ENCODE peak calls at places on chromosome 12, in eight cellular contexts. One of them, this sample, is unnamed.

GRCh38 chr12:124504273-124505000 is 63.0 kb downstream of the NCOR2 start:
- DNase-seq in GDM1: no peak
- DNase-seq in endodermal cell: peak
- DNase-seq in activated T-helper 1 cell treated with anti-CD3 and anti-CD28 coated beads, Interleukin-12 subunit alpha, Interleukin-12 subunit beta, Interleukin-2, Interleukin-4 antibody, amounts not matched to agents 30 ng/mL and 10 ng/mL and 1 ng/mL, durations not matched to agents 14 hours and 24 hours and 36 hours: no peak
- DNase-seq in GM04503: no peak
- DNase-seq in sigmoid colon: no peak
- DNase-seq in SW480: peak
- DNase-seq in Right ventricle myocardium superior: no peak
- DNase-seq in this sample: no peak

GRCh38 chr12:123036471-123037285 is 56.2 kb downstream of the ARL6IP4 start:
- DNase-seq in GDM1: no peak
- DNase-seq in endodermal cell: peak
- DNase-seq in activated T-helper 1 cell treated with anti-CD3 and anti-CD28 coated beads, Interleukin-12 subunit alpha, Interleukin-12 subunit beta, Interleukin-2, Interleukin-4 antibody, amounts not matched to agents 30 ng/mL and 10 ng/mL and 1 ng/mL, durations not matched to agents 14 hours and 24 hours and 36 hours: no peak
- DNase-seq in GM04503: no peak
- DNase-seq in sigmoid colon: no peak
- DNase-seq in SW480: no peak
- DNase-seq in Right ventricle myocardium superior: peak
- DNase-seq in this sample: no peak

GRCh38 chr12:114649585-114649984 is 34.4 kb downstream of the TBX3 start:
- DNase-seq in GDM1: no peak
- DNase-seq in endodermal cell: peak
- DNase-seq in activated T-helper 1 cell treated with anti-CD3 and anti-CD28 coated beads, Interleukin-12 subunit alpha, Interleukin-12 subunit beta, Interleukin-2, Interleukin-4 antibody, amounts not matched to agents 30 ng/mL and 10 ng/mL and 1 ng/mL, durations not matched to agents 14 hours and 24 hours and 36 hours: no peak
- DNase-seq in GM04503: no peak
- DNase-seq in sigmoid colon: no peak
- DNase-seq in SW480: no peak
- DNase-seq in Right ventricle myocardium superior: no peak
- DNase-seq in this sample: no peak

GRCh38 chr12:62438098-62438692 is 28.4 kb upstream of the MON2 start:
- DNase-seq in GDM1: peak
- DNase-seq in endodermal cell: peak
- DNase-seq in activated T-helper 1 cell treated with anti-CD3 and anti-CD28 coated beads, Interleukin-12 subunit alpha, Interleukin-12 subunit beta, Interleukin-2, Interleukin-4 antibody, amounts not matched to agents 30 ng/mL and 10 ng/mL and 1 ng/mL, durations not matched to agents 14 hours and 24 hours and 36 hours: peak
- DNase-seq in GM04503: no peak
- DNase-seq in sigmoid colon: no peak
- DNase-seq in SW480: peak
- DNase-seq in Right ventricle myocardium superior: no peak
- DNase-seq in this sample: peak

GRCh38 chr12:97275261-97276197 is 187.1 kb upstream of the RMST start:
- DNase-seq in GDM1: no peak
- DNase-seq in endodermal cell: peak
- DNase-seq in activated T-helper 1 cell treated with anti-CD3 and anti-CD28 coated beads, Interleukin-12 subunit alpha, Interleukin-12 subunit beta, Interleukin-2, Interleukin-4 antibody, amounts not matched to agents 30 ng/mL and 10 ng/mL and 1 ng/mL, durations not matched to agents 14 hours and 24 hours and 36 hours: no peak
- DNase-seq in GM04503: no peak
- DNase-seq in sigmoid colon: no peak
- DNase-seq in SW480: no peak
- DNase-seq in Right ventricle myocardium superior: no peak
- DNase-seq in this sample: no peak

GRCh38 chr12:113382206-113382605 is 21.5 kb downstream of the SDS start:
- DNase-seq in GDM1: no peak
- DNase-seq in endodermal cell: no peak
- DNase-seq in activated T-helper 1 cell treated with anti-CD3 and anti-CD28 coated beads, Interleukin-12 subunit alpha, Interleukin-12 subunit beta, Interleukin-2, Interleukin-4 antibody, amounts not matched to agents 30 ng/mL and 10 ng/mL and 1 ng/mL, durations not matched to agents 14 hours and 24 hours and 36 hours: no peak
- DNase-seq in GM04503: no peak
- DNase-seq in sigmoid colon: no peak
- DNase-seq in SW480: no peak
- DNase-seq in Right ventricle myocardium superior: no peak
- DNase-seq in this sample: no peak

GRCh38 chr12:55847033-55847432 is 4.3 kb upstream of the MMP19 start:
- DNase-seq in GDM1: no peak
- DNase-seq in endodermal cell: no peak
- DNase-seq in activated T-helper 1 cell treated with anti-CD3 and anti-CD28 coated beads, Interleukin-12 subunit alpha, Interleukin-12 subunit beta, Interleukin-2, Interleukin-4 antibody, amounts not matched to agents 30 ng/mL and 10 ng/mL and 1 ng/mL, durations not matched to agents 14 hours and 24 hours and 36 hours: no peak
- DNase-seq in GM04503: no peak
- DNase-seq in sigmoid colon: peak
- DNase-seq in SW480: no peak
- DNase-seq in Right ventricle myocardium superior: no peak
- DNase-seq in this sample: no peak

GRCh38 chr12:56165369-56165768 is 7.2 kb downstream of the MYL6 start:
- DNase-seq in GDM1: no peak
- DNase-seq in endodermal cell: peak
- DNase-seq in activated T-helper 1 cell treated with anti-CD3 and anti-CD28 coated beads, Interleukin-12 subunit alpha, Interleukin-12 subunit beta, Interleukin-2, Interleukin-4 antibody, amounts not matched to agents 30 ng/mL and 10 ng/mL and 1 ng/mL, durations not matched to agents 14 hours and 24 hours and 36 hours: no peak
- DNase-seq in GM04503: no peak
- DNase-seq in sigmoid colon: no peak
- DNase-seq in SW480: no peak
- DNase-seq in Right ventricle myocardium superior: no peak
- DNase-seq in this sample: no peak

GRCh38 chr12:25372969-25373368 is 122.2 kb upstream of the KRAS start:
- DNase-seq in GDM1: no peak
- DNase-seq in endodermal cell: no peak
- DNase-seq in activated T-helper 1 cell treated with anti-CD3 and anti-CD28 coated beads, Interleukin-12 subunit alpha, Interleukin-12 subunit beta, Interleukin-2, Interleukin-4 antibody, amounts not matched to agents 30 ng/mL and 10 ng/mL and 1 ng/mL, durations not matched to agents 14 hours and 24 hours and 36 hours: no peak
- DNase-seq in GM04503: no peak
- DNase-seq in sigmoid colon: no peak
- DNase-seq in SW480: no peak
- DNase-seq in Right ventricle myocardium superior: no peak
- DNase-seq in this sample: peak

GRCh38 chr12:12646483-12647072 is 34.9 kb downstream of the CREBL2 start:
- DNase-seq in GDM1: no peak
- DNase-seq in endodermal cell: no peak
- DNase-seq in activated T-helper 1 cell treated with anti-CD3 and anti-CD28 coated beads, Interleukin-12 subunit alpha, Interleukin-12 subunit beta, Interleukin-2, Interleukin-4 antibody, amounts not matched to agents 30 ng/mL and 10 ng/mL and 1 ng/mL, durations not matched to agents 14 hours and 24 hours and 36 hours: no peak
- DNase-seq in GM04503: no peak
- DNase-seq in sigmoid colon: no peak
- DNase-seq in SW480: no peak
- DNase-seq in Right ventricle myocardium superior: no peak
- DNase-seq in this sample: no peak

GRCh38 chr12:236445-236844 is 22.5 kb upstream of the SLC6A12 start:
- DNase-seq in GDM1: no peak
- DNase-seq in endodermal cell: no peak
- DNase-seq in activated T-helper 1 cell treated with anti-CD3 and anti-CD28 coated beads, Interleukin-12 subunit alpha, Interleukin-12 subunit beta, Interleukin-2, Interleukin-4 antibody, amounts not matched to agents 30 ng/mL and 10 ng/mL and 1 ng/mL, durations not matched to agents 14 hours and 24 hours and 36 hours: no peak
- DNase-seq in GM04503: no peak
- DNase-seq in sigmoid colon: no peak
- DNase-seq in SW480: no peak
- DNase-seq in Right ventricle myocardium superior: no peak
- DNase-seq in this sample: no peak

GRCh38 chr12:75978677-75979076 is 52.9 kb downstream of the PHLDA1 start:
- DNase-seq in GDM1: no peak
- DNase-seq in endodermal cell: no peak
- DNase-seq in activated T-helper 1 cell treated with anti-CD3 and anti-CD28 coated beads, Interleukin-12 subunit alpha, Interleukin-12 subunit beta, Interleukin-2, Interleukin-4 antibody, amounts not matched to agents 30 ng/mL and 10 ng/mL and 1 ng/mL, durations not matched to agents 14 hours and 24 hours and 36 hours: no peak
- DNase-seq in GM04503: no peak
- DNase-seq in sigmoid colon: no peak
- DNase-seq in SW480: peak
- DNase-seq in Right ventricle myocardium superior: no peak
- DNase-seq in this sample: no peak

GRCh38 chr12:93090768-93091172 is 161.7 kb upstream of the EEA1 start:
- DNase-seq in GDM1: no peak
- DNase-seq in endodermal cell: no peak
- DNase-seq in activated T-helper 1 cell treated with anti-CD3 and anti-CD28 coated beads, Interleukin-12 subunit alpha, Interleukin-12 subunit beta, Interleukin-2, Interleukin-4 antibody, amounts not matched to agents 30 ng/mL and 10 ng/mL and 1 ng/mL, durations not matched to agents 14 hours and 24 hours and 36 hours: no peak
- DNase-seq in GM04503: no peak
- DNase-seq in sigmoid colon: no peak
- DNase-seq in SW480: peak
- DNase-seq in Right ventricle myocardium superior: no peak
- DNase-seq in this sample: peak

GRCh38 chr12:45388545-45388944 is 172.7 kb downstream of the ANO6 start:
- DNase-seq in GDM1: no peak
- DNase-seq in endodermal cell: peak
- DNase-seq in activated T-helper 1 cell treated with anti-CD3 and anti-CD28 coated beads, Interleukin-12 subunit alpha, Interleukin-12 subunit beta, Interleukin-2, Interleukin-4 antibody, amounts not matched to agents 30 ng/mL and 10 ng/mL and 1 ng/mL, durations not matched to agents 14 hours and 24 hours and 36 hours: no peak
- DNase-seq in GM04503: peak
- DNase-seq in sigmoid colon: no peak
- DNase-seq in SW480: peak
- DNase-seq in Right ventricle myocardium superior: no peak
- DNase-seq in this sample: no peak

GRCh38 chr12:47441490-47441889 is 264.3 kb downstream of the RPAP3 start:
- DNase-seq in GDM1: no peak
- DNase-seq in endodermal cell: no peak
- DNase-seq in activated T-helper 1 cell treated with anti-CD3 and anti-CD28 coated beads, Interleukin-12 subunit alpha, Interleukin-12 subunit beta, Interleukin-2, Interleukin-4 antibody, amounts not matched to agents 30 ng/mL and 10 ng/mL and 1 ng/mL, durations not matched to agents 14 hours and 24 hours and 36 hours: no peak
- DNase-seq in GM04503: no peak
- DNase-seq in sigmoid colon: no peak
- DNase-seq in SW480: no peak
- DNase-seq in Right ventricle myocardium superior: no peak
- DNase-seq in this sample: no peak

GRCh38 chr12:94954029-94954685 is 49.3 kb downstream of the NDUFA12 start:
- DNase-seq in GDM1: peak
- DNase-seq in endodermal cell: no peak
- DNase-seq in activated T-helper 1 cell treated with anti-CD3 and anti-CD28 coated beads, Interleukin-12 subunit alpha, Interleukin-12 subunit beta, Interleukin-2, Interleukin-4 antibody, amounts not matched to agents 30 ng/mL and 10 ng/mL and 1 ng/mL, durations not matched to agents 14 hours and 24 hours and 36 hours: no peak
- DNase-seq in GM04503: no peak
- DNase-seq in sigmoid colon: no peak
- DNase-seq in SW480: peak
- DNase-seq in Right ventricle myocardium superior: no peak
- DNase-seq in this sample: peak

GRCh38 chr12:108046135-108046534 is 83.0 kb upstream of the WSCD2 start:
- DNase-seq in GDM1: no peak
- DNase-seq in endodermal cell: no peak
- DNase-seq in activated T-helper 1 cell treated with anti-CD3 and anti-CD28 coated beads, Interleukin-12 subunit alpha, Interleukin-12 subunit beta, Interleukin-2, Interleukin-4 antibody, amounts not matched to agents 30 ng/mL and 10 ng/mL and 1 ng/mL, durations not matched to agents 14 hours and 24 hours and 36 hours: no peak
- DNase-seq in GM04503: no peak
- DNase-seq in sigmoid colon: no peak
- DNase-seq in SW480: no peak
- DNase-seq in Right ventricle myocardium superior: no peak
- DNase-seq in this sample: no peak

GRCh38 chr12:106585862-106586534 is 3.2 kb downstream of the RFX4 start:
- DNase-seq in GDM1: no peak
- DNase-seq in endodermal cell: peak
- DNase-seq in activated T-helper 1 cell treated with anti-CD3 and anti-CD28 coated beads, Interleukin-12 subunit alpha, Interleukin-12 subunit beta, Interleukin-2, Interleukin-4 antibody, amounts not matched to agents 30 ng/mL and 10 ng/mL and 1 ng/mL, durations not matched to agents 14 hours and 24 hours and 36 hours: no peak
- DNase-seq in GM04503: no peak
- DNase-seq in sigmoid colon: no peak
- DNase-seq in SW480: no peak
- DNase-seq in Right ventricle myocardium superior: no peak
- DNase-seq in this sample: no peak

GRCh38 chr12:1810201-1810930 is 10.0 kb upstream of the LRTM2 start:
- DNase-seq in GDM1: no peak
- DNase-seq in endodermal cell: no peak
- DNase-seq in activated T-helper 1 cell treated with anti-CD3 and anti-CD28 coated beads, Interleukin-12 subunit alpha, Interleukin-12 subunit beta, Interleukin-2, Interleukin-4 antibody, amounts not matched to agents 30 ng/mL and 10 ng/mL and 1 ng/mL, durations not matched to agents 14 hours and 24 hours and 36 hours: no peak
- DNase-seq in GM04503: no peak
- DNase-seq in sigmoid colon: no peak
- DNase-seq in SW480: peak
- DNase-seq in Right ventricle myocardium superior: peak
- DNase-seq in this sample: no peak

GRCh38 chr12:10354502-10354901 is 35.3 kb downstream of the KLRK1 start:
- DNase-seq in GDM1: no peak
- DNase-seq in endodermal cell: peak
- DNase-seq in activated T-helper 1 cell treated with anti-CD3 and anti-CD28 coated beads, Interleukin-12 subunit alpha, Interleukin-12 subunit beta, Interleukin-2, Interleukin-4 antibody, amounts not matched to agents 30 ng/mL and 10 ng/mL and 1 ng/mL, durations not matched to agents 14 hours and 24 hours and 36 hours: no peak
- DNase-seq in GM04503: no peak
- DNase-seq in sigmoid colon: no peak
- DNase-seq in SW480: no peak
- DNase-seq in Right ventricle myocardium superior: no peak
- DNase-seq in this sample: no peak

GRCh38 chr12:131357152-131357747 is 353.6 kb upstream of the SFSWAP start:
- DNase-seq in GDM1: no peak
- DNase-seq in endodermal cell: peak
- DNase-seq in activated T-helper 1 cell treated with anti-CD3 and anti-CD28 coated beads, Interleukin-12 subunit alpha, Interleukin-12 subunit beta, Interleukin-2, Interleukin-4 antibody, amounts not matched to agents 30 ng/mL and 10 ng/mL and 1 ng/mL, durations not matched to agents 14 hours and 24 hours and 36 hours: no peak
- DNase-seq in GM04503: no peak
- DNase-seq in sigmoid colon: no peak
- DNase-seq in SW480: no peak
- DNase-seq in Right ventricle myocardium superior: peak
- DNase-seq in this sample: no peak

GRCh38 chr12:116919706-116920485 is 9.1 kb downstream of the FBXW8 start:
- DNase-seq in GDM1: no peak
- DNase-seq in endodermal cell: no peak
- DNase-seq in activated T-helper 1 cell treated with anti-CD3 and anti-CD28 coated beads, Interleukin-12 subunit alpha, Interleukin-12 subunit beta, Interleukin-2, Interleukin-4 antibody, amounts not matched to agents 30 ng/mL and 10 ng/mL and 1 ng/mL, durations not matched to agents 14 hours and 24 hours and 36 hours: no peak
- DNase-seq in GM04503: no peak
- DNase-seq in sigmoid colon: no peak
- DNase-seq in SW480: no peak
- DNase-seq in Right ventricle myocardium superior: no peak
- DNase-seq in this sample: no peak

GRCh38 chr12:106519587-106519986 is 63.2 kb upstream of the RFX4 start:
- DNase-seq in GDM1: no peak
- DNase-seq in endodermal cell: no peak
- DNase-seq in activated T-helper 1 cell treated with anti-CD3 and anti-CD28 coated beads, Interleukin-12 subunit alpha, Interleukin-12 subunit beta, Interleukin-2, Interleukin-4 antibody, amounts not matched to agents 30 ng/mL and 10 ng/mL and 1 ng/mL, durations not matched to agents 14 hours and 24 hours and 36 hours: no peak
- DNase-seq in GM04503: no peak
- DNase-seq in sigmoid colon: no peak
- DNase-seq in SW480: no peak
- DNase-seq in Right ventricle myocardium superior: no peak
- DNase-seq in this sample: no peak

GRCh38 chr12:127270193-127270592 is 996.8 kb upstream of the TMEM132C start:
- DNase-seq in GDM1: no peak
- DNase-seq in endodermal cell: no peak
- DNase-seq in activated T-helper 1 cell treated with anti-CD3 and anti-CD28 coated beads, Interleukin-12 subunit alpha, Interleukin-12 subunit beta, Interleukin-2, Interleukin-4 antibody, amounts not matched to agents 30 ng/mL and 10 ng/mL and 1 ng/mL, durations not matched to agents 14 hours and 24 hours and 36 hours: no peak
- DNase-seq in GM04503: peak
- DNase-seq in sigmoid colon: no peak
- DNase-seq in SW480: no peak
- DNase-seq in Right ventricle myocardium superior: no peak
- DNase-seq in this sample: no peak

GRCh38 chr12:113232787-113233585 is 11.7 kb downstream of the TPCN1 start:
- DNase-seq in GDM1: no peak
- DNase-seq in endodermal cell: peak
- DNase-seq in activated T-helper 1 cell treated with anti-CD3 and anti-CD28 coated beads, Interleukin-12 subunit alpha, Interleukin-12 subunit beta, Interleukin-2, Interleukin-4 antibody, amounts not matched to agents 30 ng/mL and 10 ng/mL and 1 ng/mL, durations not matched to agents 14 hours and 24 hours and 36 hours: peak
- DNase-seq in GM04503: no peak
- DNase-seq in sigmoid colon: peak
- DNase-seq in SW480: no peak
- DNase-seq in Right ventricle myocardium superior: peak
- DNase-seq in this sample: no peak

GRCh38 chr12:108812324-108812723 is 45.1 kb downstream of the SSH1 start:
- DNase-seq in GDM1: no peak
- DNase-seq in endodermal cell: no peak
- DNase-seq in activated T-helper 1 cell treated with anti-CD3 and anti-CD28 coated beads, Interleukin-12 subunit alpha, Interleukin-12 subunit beta, Interleukin-2, Interleukin-4 antibody, amounts not matched to agents 30 ng/mL and 10 ng/mL and 1 ng/mL, durations not matched to agents 14 hours and 24 hours and 36 hours: no peak
- DNase-seq in GM04503: no peak
- DNase-seq in sigmoid colon: no peak
- DNase-seq in SW480: no peak
- DNase-seq in Right ventricle myocardium superior: no peak
- DNase-seq in this sample: no peak

GRCh38 chr12:116123511-116124258 is 153.8 kb downstream of the MED13L start:
- DNase-seq in GDM1: no peak
- DNase-seq in endodermal cell: peak
- DNase-seq in activated T-helper 1 cell treated with anti-CD3 and anti-CD28 coated beads, Interleukin-12 subunit alpha, Interleukin-12 subunit beta, Interleukin-2, Interleukin-4 antibody, amounts not matched to agents 30 ng/mL and 10 ng/mL and 1 ng/mL, durations not matched to agents 14 hours and 24 hours and 36 hours: peak
- DNase-seq in GM04503: no peak
- DNase-seq in sigmoid colon: no peak
- DNase-seq in SW480: peak
- DNase-seq in Right ventricle myocardium superior: no peak
- DNase-seq in this sample: no peak

GRCh38 chr12:28063355-28063885 is 90.9 kb upstream of the PTHLH start:
- DNase-seq in GDM1: no peak
- DNase-seq in endodermal cell: no peak
- DNase-seq in activated T-helper 1 cell treated with anti-CD3 and anti-CD28 coated beads, Interleukin-12 subunit alpha, Interleukin-12 subunit beta, Interleukin-2, Interleukin-4 antibody, amounts not matched to agents 30 ng/mL and 10 ng/mL and 1 ng/mL, durations not matched to agents 14 hours and 24 hours and 36 hours: no peak
- DNase-seq in GM04503: no peak
- DNase-seq in sigmoid colon: no peak
- DNase-seq in SW480: no peak
- DNase-seq in Right ventricle myocardium superior: no peak
- DNase-seq in this sample: no peak

GRCh38 chr12:47744005-47744651 is 14.6 kb downstream of the RAPGEF3 start:
- DNase-seq in GDM1: no peak
- DNase-seq in endodermal cell: peak
- DNase-seq in activated T-helper 1 cell treated with anti-CD3 and anti-CD28 coated beads, Interleukin-12 subunit alpha, Interleukin-12 subunit beta, Interleukin-2, Interleukin-4 antibody, amounts not matched to agents 30 ng/mL and 10 ng/mL and 1 ng/mL, durations not matched to agents 14 hours and 24 hours and 36 hours: peak
- DNase-seq in GM04503: no peak
- DNase-seq in sigmoid colon: no peak
- DNase-seq in SW480: peak
- DNase-seq in Right ventricle myocardium superior: no peak
- DNase-seq in this sample: no peak

GRCh38 chr12:41437578-41437977 is 249.5 kb downstream of the PDZRN4 start:
- DNase-seq in GDM1: no peak
- DNase-seq in endodermal cell: no peak
- DNase-seq in activated T-helper 1 cell treated with anti-CD3 and anti-CD28 coated beads, Interleukin-12 subunit alpha, Interleukin-12 subunit beta, Interleukin-2, Interleukin-4 antibody, amounts not matched to agents 30 ng/mL and 10 ng/mL and 1 ng/mL, durations not matched to agents 14 hours and 24 hours and 36 hours: no peak
- DNase-seq in GM04503: no peak
- DNase-seq in sigmoid colon: no peak
- DNase-seq in SW480: no peak
- DNase-seq in Right ventricle myocardium superior: no peak
- DNase-seq in this sample: no peak

GRCh38 chr12:132354211-132354981 is 25.0 kb upstream of the GALNT9 start:
- DNase-seq in GDM1: no peak
- DNase-seq in endodermal cell: no peak
- DNase-seq in activated T-helper 1 cell treated with anti-CD3 and anti-CD28 coated beads, Interleukin-12 subunit alpha, Interleukin-12 subunit beta, Interleukin-2, Interleukin-4 antibody, amounts not matched to agents 30 ng/mL and 10 ng/mL and 1 ng/mL, durations not matched to agents 14 hours and 24 hours and 36 hours: no peak
- DNase-seq in GM04503: no peak
- DNase-seq in sigmoid colon: no peak
- DNase-seq in SW480: no peak
- DNase-seq in Right ventricle myocardium superior: no peak
- DNase-seq in this sample: no peak

GRCh38 chr12:40646456-40646855 is 45.8 kb upstream of the CNTN1 start:
- DNase-seq in GDM1: no peak
- DNase-seq in endodermal cell: no peak
- DNase-seq in activated T-helper 1 cell treated with anti-CD3 and anti-CD28 coated beads, Interleukin-12 subunit alpha, Interleukin-12 subunit beta, Interleukin-2, Interleukin-4 antibody, amounts not matched to agents 30 ng/mL and 10 ng/mL and 1 ng/mL, durations not matched to agents 14 hours and 24 hours and 36 hours: no peak
- DNase-seq in GM04503: no peak
- DNase-seq in sigmoid colon: no peak
- DNase-seq in SW480: no peak
- DNase-seq in Right ventricle myocardium superior: no peak
- DNase-seq in this sample: no peak

GRCh38 chr12:104357431-104357952 is 54.0 kb downstream of the EID3 start:
- DNase-seq in GDM1: no peak
- DNase-seq in endodermal cell: peak
- DNase-seq in activated T-helper 1 cell treated with anti-CD3 and anti-CD28 coated beads, Interleukin-12 subunit alpha, Interleukin-12 subunit beta, Interleukin-2, Interleukin-4 antibody, amounts not matched to agents 30 ng/mL and 10 ng/mL and 1 ng/mL, durations not matched to agents 14 hours and 24 hours and 36 hours: no peak
- DNase-seq in GM04503: no peak
- DNase-seq in sigmoid colon: peak
- DNase-seq in SW480: no peak
- DNase-seq in Right ventricle myocardium superior: no peak
- DNase-seq in this sample: no peak

GRCh38 chr12:124075836-124076235 is 102.8 kb downstream of the ZNF664 start:
- DNase-seq in GDM1: no peak
- DNase-seq in endodermal cell: no peak
- DNase-seq in activated T-helper 1 cell treated with anti-CD3 and anti-CD28 coated beads, Interleukin-12 subunit alpha, Interleukin-12 subunit beta, Interleukin-2, Interleukin-4 antibody, amounts not matched to agents 30 ng/mL and 10 ng/mL and 1 ng/mL, durations not matched to agents 14 hours and 24 hours and 36 hours: no peak
- DNase-seq in GM04503: no peak
- DNase-seq in sigmoid colon: no peak
- DNase-seq in SW480: no peak
- DNase-seq in Right ventricle myocardium superior: no peak
- DNase-seq in this sample: no peak

This sample was measured in keratinocyte.